ENCODE peak calls at places on chromosomes 6 and 20, in four cellular contexts. D is brain microvascular endothelial cell; T is NCI-H345; W is activated T-helper 1 cell treated with anti-CD3 and anti-CD28 coated beads, Interleukin-2, amount 50 U/mL, for 16 hours. N is an unnamed sample.

GRCh38 chr6:141848029-141848890 is 284.5 kb upstream of the GJE1 start:
- DNase-seq in D (no peak), T (no peak), W (no peak), N (no peak)

GRCh38 chr6:117346142-117346930 is 79.4 kb downstream of the ROS1 start:
- DNase-seq in D (no peak), T (peak), W (no peak), N (peak)

GRCh38 chr6:157388924-157389323 is 7.9 kb downstream of the ZDHHC14 start:
- DNase-seq in D (no peak), T (no peak), W (no peak), N (no peak)

GRCh38 chr6:123635144-123635543 is 1.6 kb downstream of the TRDN start:
- DNase-seq in D (no peak), T (no peak), W (no peak), N (no peak)

GRCh38 chr20:19692100-19692499 is 66.0 kb upstream of the RIN2 start:
- DNase-seq in D (no peak), T (no peak), W (no peak), N (no peak)

GRCh38 chr6:169955796-169956493 is 204.5 kb downstream of the ERMARD start:
- DNase-seq in D (no peak), T (no peak), W (no peak), N (no peak)

GRCh38 chr20:2006452-2007381 is 12.9 kb upstream of the PDYN start:
- DNase-seq in D (peak), T (peak), W (no peak), N (peak)

GRCh38 chr20:62920039-62920645 is 6.2 kb downstream of the DIDO1 start:
- DNase-seq in D (no peak), T (no peak), W (no peak), N (no peak)

GRCh38 chr6:161694995-161695394 is 421.1 kb upstream of the AGPAT4 start:
- DNase-seq in D (peak), T (no peak), W (no peak), N (peak)

GRCh38 chr6:41975276-41975675 is 33.7 kb upstream of the CCND3 start:
- DNase-seq in D (no peak), T (no peak), W (no peak), N (no peak)

GRCh38 chr6:34284563-34285545 is 36.0 kb upstream of the SMIM29 start:
- DNase-seq in D (peak), T (no peak), W (no peak), N (no peak)

GRCh38 chr6:90350689-90351554 is 54.3 kb upstream of the BACH2 start:
- DNase-seq in D (no peak), T (no peak), W (peak), N (no peak)

GRCh38 chr6:46688117-46688965 is 656 bp downstream of the TDRD6 start:
- DNase-seq in D (no peak), T (no peak), W (no peak), N (no peak)

GRCh38 chr6:130223508-130223907 is 757 bp upstream of the SAMD3 start:
- DNase-seq in D (no peak), T (no peak), W (peak), N (no peak)

GRCh38 chr6:43393597-43393996 is 24.1 kb upstream of the ZNF318 start:
- DNase-seq in D (no peak), T (no peak), W (no peak), N (no peak)

GRCh38 chr6:142946924-142947701 is 2.1 kb upstream of the HIVEP2 start:
- DNase-seq in D (peak), T (peak), W (peak), N (peak)

GRCh38 chr6:41470341-41471063 is 75.7 kb upstream of the FOXP4 start:
- DNase-seq in D (peak), T (no peak), W (no peak), N (peak)

GRCh38 chr6:55729665-55730064 is 145.7 kb downstream of the BMP5 start:
- DNase-seq in D (no peak), T (no peak), W (no peak), N (peak)

GRCh38 chr20:15613530-15613929 is 959.7 kb downstream of the KIF16B start:
- DNase-seq in D (peak), T (no peak), W (no peak), N (no peak)

GRCh38 chr6:170086639-170087420 is 204.0 kb downstream of the DLL1 start:
- DNase-seq in D (no peak), T (no peak), W (no peak), N (no peak)